ENCODE peak calls at places on chromosomes 13 and 19, in four cellular contexts. T is heart right ventricle, A is left ventricle myocardium inferior, W is IMR-90. U is an unnamed sample.
A peak's percentile ranks its signal among the peaks of the same experiment; 100 is the strongest.

GRCh38 chr13:83975668-83976165 is 93.4 kb upstream of the SLITRK1 start:
- DNase-seq in T (no peak), A (no peak), W (no peak), U (no peak)

GRCh38 chr19:33171916-33172359 is 22.2 kb upstream of the LRP3 start:
- DNase-seq in T (no peak), A (no peak), W (peak; percentile 74), U (no peak)

GRCh38 chr13:49580980-49581680 is 4.2 kb downstream of the RCBTB1 start:
- DNase-seq in T (no peak), A (no peak), W (no peak), U (no peak)

GRCh38 chr19:4229179-4229931 is at the start of gene EBI3:
- DNase-seq in T (no peak), A (peak; percentile 36), W (peak; percentile 65), U (no peak)

GRCh38 chr19:31145021-31145420 is 204.2 kb downstream of the TSHZ3 start:
- DNase-seq in T (no peak), A (no peak), W (no peak), U (no peak)

GRCh38 chr19:18109731-18110671 is 12.4 kb downstream of the MAST3 start:
- DNase-seq in T (peak; percentile 69), A (peak; percentile 66), W (no peak), U (peak; percentile 49)

GRCh38 chr13:26440111-26440510 is 117.4 kb upstream of the WASF3 start:
- DNase-seq in T (no peak), A (no peak), W (peak; percentile 33), U (no peak)

GRCh38 chr13:94411747-94412146 is 67.7 kb downstream of the DCT start:
- DNase-seq in T (no peak), A (no peak), W (no peak), U (no peak)

GRCh38 chr13:67023088-67023893 is 206.8 kb downstream of the PCDH9 start:
- DNase-seq in T (no peak), A (no peak), W (peak; percentile 82), U (no peak)

GRCh38 chr19:39546599-39546998 is 6.6 kb upstream of the EID2 start:
- DNase-seq in T (no peak), A (no peak), W (no peak), U (no peak)

GRCh38 chr19:48632692-48633147 is 4.5 kb downstream of the DBP start:
- DNase-seq in T (no peak), A (no peak), W (peak; percentile 53), U (no peak)
- TF ChIP-seq CTCF in T (no peak), A (no peak), W (no peak), U (no peak)

GRCh38 chr19:35202722-35203674 is 25.5 kb downstream of the FAM187B start:
- DNase-seq in T (no peak), A (no peak), W (no peak), U (no peak)
- H3K4me1 ChIP-seq in T (peaks cover 6% of the 10 kb centered on the region), A (no peaks in the 10 kb centered on the region), W (no peaks in the 10 kb centered on the region), U (no peaks in the 10 kb centered on the region)

GRCh38 chr19:12790628-12791344 is 500 bp upstream of the JUNB start:
- DNase-seq in T (no peak), A (no peak), W (no peak), U (no peak)
- H3K4me3 ChIP-seq in T (peak overlapping the region; percentile 89), A (peak overlapping the region; percentile 76), W (peak overlapping the region; percentile 97), U (peak overlapping the region; percentile 89)

GRCh38 chr13:38697628-38698333 is 10.9 kb downstream of the FREM2 start:
- DNase-seq in T (no peak), A (no peak), W (no peak), U (no peak)
- TF ChIP-seq CTCF in T (no peak), A (peak; percentile 12), W (no peak), U (no peak)

U was measured in BE2C.